ENCODE peak calls at places on chromosomes 2 and 18, in six cellular contexts. One of them, this sample, is unnamed.
A peak's percentile ranks its signal among the peaks of the same experiment; 100 is the strongest.

GRCh38 chr2:16682431-16683130 is 16.9 kb upstream of the CYRIA start:
- DNase-seq in endothelial cell of umbilical vein: no peak
- DNase-seq in suprapubic skin: no peak
- DNase-seq in sigmoid colon: no peak
- DNase-seq in transverse colon: no peak
- DNase-seq in spleen: no peak
- DNase-seq in this sample: no peak

GRCh38 chr18:3914833-3915598 is 465.0 kb downstream of the TGIF1 start:
- DNase-seq in endothelial cell of umbilical vein: no peak
- DNase-seq in suprapubic skin: no peak
- DNase-seq in sigmoid colon: no peak
- DNase-seq in transverse colon: no peak
- DNase-seq in spleen: no peak
- DNase-seq in this sample: no peak

GRCh38 chr2:177675256-177676220 is 283.0 kb downstream of the AGPS start:
- DNase-seq in endothelial cell of umbilical vein: no peak
- DNase-seq in suprapubic skin: no peak
- DNase-seq in sigmoid colon: no peak
- DNase-seq in transverse colon: no peak
- DNase-seq in spleen: no peak
- DNase-seq in this sample: no peak

GRCh38 chr2:233476083-233476410 is 90.5 kb downstream of the USP40 start:
- DNase-seq in endothelial cell of umbilical vein: no peak
- DNase-seq in suprapubic skin: peak; percentile 65
- DNase-seq in sigmoid colon: no peak
- DNase-seq in transverse colon: no peak
- DNase-seq in spleen: no peak
- DNase-seq in this sample: peak; percentile 25

GRCh38 chr18:51660316-51660715 is 462.8 kb upstream of the MEX3C start:
- DNase-seq in endothelial cell of umbilical vein: no peak
- DNase-seq in suprapubic skin: no peak
- DNase-seq in sigmoid colon: no peak
- DNase-seq in transverse colon: no peak
- DNase-seq in spleen: no peak
- DNase-seq in this sample: no peak

GRCh38 chr18:54119524-54120019 is 104.9 kb downstream of the MBD2 start:
- DNase-seq in endothelial cell of umbilical vein: peak; percentile 69
- DNase-seq in suprapubic skin: no peak
- DNase-seq in sigmoid colon: no peak
- DNase-seq in transverse colon: no peak
- DNase-seq in spleen: no peak
- DNase-seq in this sample: no peak

GRCh38 chr2:215489288-215489848 is 53.5 kb upstream of the FN1 start:
- DNase-seq in endothelial cell of umbilical vein: no peak
- DNase-seq in suprapubic skin: no peak
- DNase-seq in sigmoid colon: no peak
- DNase-seq in transverse colon: no peak
- DNase-seq in spleen: no peak
- DNase-seq in this sample: no peak

GRCh38 chr2:217091531-217091930 is 231.7 kb upstream of the TNP1 start:
- DNase-seq in endothelial cell of umbilical vein: no peak
- DNase-seq in suprapubic skin: no peak
- DNase-seq in sigmoid colon: no peak
- DNase-seq in transverse colon: no peak
- DNase-seq in spleen: no peak
- DNase-seq in this sample: no peak

GRCh38 chr2:102063948-102064678 is 72.4 kb downstream of the IL1R2 start:
- DNase-seq in endothelial cell of umbilical vein: peak; percentile 86
- DNase-seq in suprapubic skin: peak; percentile 94
- DNase-seq in sigmoid colon: peak; percentile 98
- DNase-seq in transverse colon: peak; percentile 81
- DNase-seq in spleen: peak; percentile 86
- DNase-seq in this sample: peak; percentile 81

GRCh38 chr18:9449987-9450386 is 25.3 kb upstream of the RALBP1 start:
- DNase-seq in endothelial cell of umbilical vein: no peak
- DNase-seq in suprapubic skin: no peak
- DNase-seq in sigmoid colon: no peak
- DNase-seq in transverse colon: no peak
- DNase-seq in spleen: no peak
- DNase-seq in this sample: no peak

GRCh38 chr18:5159080-5159479 is 38.0 kb downstream of the AKAIN1 start:
- DNase-seq in endothelial cell of umbilical vein: no peak
- DNase-seq in suprapubic skin: no peak
- DNase-seq in sigmoid colon: no peak
- DNase-seq in transverse colon: no peak
- DNase-seq in spleen: no peak
- DNase-seq in this sample: no peak

GRCh38 chr2:128746356-128746755 is 427.7 kb upstream of the HS6ST1 start:
- DNase-seq in endothelial cell of umbilical vein: no peak
- DNase-seq in suprapubic skin: no peak
- DNase-seq in sigmoid colon: no peak
- DNase-seq in transverse colon: no peak
- DNase-seq in spleen: no peak
- DNase-seq in this sample: no peak

GRCh38 chr18:63586431-63586830 is 712 bp upstream of the SERPINB13 start:
- DNase-seq in endothelial cell of umbilical vein: no peak
- DNase-seq in suprapubic skin: no peak
- DNase-seq in sigmoid colon: no peak
- DNase-seq in transverse colon: no peak
- DNase-seq in spleen: no peak
- DNase-seq in this sample: no peak

GRCh38 chr2:171924170-171924942 is 2.1 kb downstream of the HAT1 start:
- DNase-seq in endothelial cell of umbilical vein: no peak
- DNase-seq in suprapubic skin: no peak
- DNase-seq in sigmoid colon: no peak
- DNase-seq in transverse colon: no peak
- DNase-seq in spleen: no peak
- DNase-seq in this sample: no peak

GRCh38 chr2:197675711-197676188 is 363 bp upstream of the RFTN2 start:
- DNase-seq in endothelial cell of umbilical vein: peak; percentile 88
- DNase-seq in suprapubic skin: no peak
- DNase-seq in sigmoid colon: no peak
- DNase-seq in transverse colon: no peak
- DNase-seq in spleen: no peak
- DNase-seq in this sample: no peak

GRCh38 chr2:239706407-239706806 is 305.6 kb upstream of the HDAC4 start:
- DNase-seq in endothelial cell of umbilical vein: no peak
- DNase-seq in suprapubic skin: peak; percentile 55
- DNase-seq in sigmoid colon: no peak
- DNase-seq in transverse colon: no peak
- DNase-seq in spleen: no peak
- DNase-seq in this sample: no peak

GRCh38 chr2:73069041-73069854 is 2.3 kb downstream of the SFXN5 start:
- DNase-seq in endothelial cell of umbilical vein: no peak
- DNase-seq in suprapubic skin: no peak
- DNase-seq in sigmoid colon: no peak
- DNase-seq in transverse colon: no peak
- DNase-seq in spleen: peak; percentile 61
- DNase-seq in this sample: no peak

GRCh38 chr2:73072416-73072815 is 904 bp upstream of the SFXN5 start:
- DNase-seq in endothelial cell of umbilical vein: no peak
- DNase-seq in suprapubic skin: no peak
- DNase-seq in sigmoid colon: no peak
- DNase-seq in transverse colon: no peak
- DNase-seq in spleen: no peak
- DNase-seq in this sample: no peak

GRCh38 chr2:73069855-73070650 is 1.5 kb downstream of the SFXN5 start:
- DNase-seq in endothelial cell of umbilical vein: peak; percentile 48
- DNase-seq in suprapubic skin: no peak
- DNase-seq in sigmoid colon: no peak
- DNase-seq in transverse colon: no peak
- DNase-seq in spleen: peak; percentile 75
- DNase-seq in this sample: no peak

GRCh38 chr2:73070651-73071451 is 661 bp downstream of the SFXN5 start:
- DNase-seq in endothelial cell of umbilical vein: peak; percentile 97
- DNase-seq in suprapubic skin: peak; percentile 99
- DNase-seq in sigmoid colon: peak; percentile 99
- DNase-seq in transverse colon: peak; percentile 99
- DNase-seq in spleen: peak; percentile 98
- DNase-seq in this sample: peak; percentile 99

DNA sequence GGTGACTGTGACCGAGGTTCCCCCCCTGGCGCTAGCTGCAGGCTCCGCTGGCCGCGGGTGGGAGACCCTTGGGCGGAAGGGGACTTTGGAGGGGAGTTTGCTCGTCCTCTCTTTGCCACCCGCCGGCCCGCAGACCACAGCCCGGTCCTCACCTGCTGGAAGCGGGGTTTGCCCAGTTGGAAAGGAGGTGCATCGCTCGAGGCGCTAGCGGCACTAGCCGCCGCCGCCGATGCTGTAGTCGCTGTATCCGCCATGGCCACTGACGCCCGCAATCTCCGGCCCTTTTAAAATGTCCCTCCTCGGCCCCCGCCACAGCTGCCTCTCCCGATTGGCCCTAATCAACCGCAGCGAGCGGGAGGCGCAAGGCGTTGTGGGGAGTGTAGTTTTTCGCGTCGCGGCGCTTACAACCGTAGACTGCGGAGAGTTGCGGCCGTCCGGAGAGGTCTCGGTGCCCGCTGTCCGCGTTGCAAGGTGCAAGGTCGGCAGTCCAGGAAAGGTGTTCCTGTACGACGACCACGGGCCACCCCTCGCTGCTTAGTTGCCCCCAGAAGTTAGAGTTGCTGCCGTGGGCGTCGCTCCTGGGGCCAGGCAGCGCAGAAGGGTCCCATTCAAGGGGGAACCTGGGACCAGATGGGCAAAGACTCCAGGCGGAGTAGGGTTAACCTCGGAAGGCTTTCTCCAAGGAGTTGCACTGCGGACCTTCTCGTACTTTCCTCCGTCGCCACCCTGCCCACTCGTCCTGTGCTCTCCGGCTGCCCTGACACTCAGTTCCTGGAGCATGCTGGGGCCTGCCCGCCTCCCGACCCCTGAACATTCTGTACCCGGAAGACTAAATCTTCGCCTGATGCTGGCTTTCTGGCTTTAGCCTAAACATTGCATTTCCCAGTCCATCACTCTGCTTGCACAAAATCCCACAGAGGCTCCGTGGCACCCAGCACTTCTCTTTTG is at the start of gene SFXN5:
- DNase-seq in endothelial cell of umbilical vein: peak; percentile 94
- DNase-seq in suprapubic skin: peak; percentile 98
- DNase-seq in sigmoid colon: peak; percentile 98
- DNase-seq in transverse colon: peak; percentile 95
- DNase-seq in spleen: peak; percentile 97
- DNase-seq in this sample: peak; percentile 95
- TF ChIP-seq CTCF in endothelial cell of umbilical vein: no peak
- TF ChIP-seq CTCF in suprapubic skin: peak; percentile 24
- TF ChIP-seq CTCF in sigmoid colon: peak; percentile 26
- TF ChIP-seq CTCF in transverse colon: no peak
- TF ChIP-seq CTCF in spleen: no peak
- TF ChIP-seq CTCF in this sample: no peak

GRCh38 chr2:55048925-55049793 is 1.1 kb downstream of the RTN4 start:
- DNase-seq in endothelial cell of umbilical vein: peak; percentile 83
- DNase-seq in suprapubic skin: peak; percentile 93
- DNase-seq in sigmoid colon: peak; percentile 96
- DNase-seq in transverse colon: peak; percentile 92
- DNase-seq in spleen: peak; percentile 93
- DNase-seq in this sample: peak; percentile 86
- TF ChIP-seq POLR2A in endothelial cell of umbilical vein: no peak
- TF ChIP-seq POLR2A in suprapubic skin: no peak
- TF ChIP-seq POLR2A in sigmoid colon: peak; percentile 42
- TF ChIP-seq POLR2A in transverse colon: peak; percentile 63
- TF ChIP-seq POLR2A in spleen: peak; percentile 14
- TF ChIP-seq POLR2A in this sample: no peak

GRCh38 chr2:25543939-25544338 is 129.4 kb downstream of the DTNB start:
- DNase-seq in endothelial cell of umbilical vein: no peak
- DNase-seq in suprapubic skin: no peak
- DNase-seq in sigmoid colon: no peak
- DNase-seq in transverse colon: no peak
- DNase-seq in spleen: no peak
- DNase-seq in this sample: no peak

GRCh38 chr2:25545899-25546298 is 127.5 kb downstream of the DTNB start:
- DNase-seq in endothelial cell of umbilical vein: no peak
- DNase-seq in suprapubic skin: no peak
- DNase-seq in sigmoid colon: no peak
- DNase-seq in transverse colon: no peak
- DNase-seq in spleen: no peak
- DNase-seq in this sample: no peak

GRCh38 chr2:25548587-25548986 is 124.8 kb downstream of the DTNB start:
- DNase-seq in endothelial cell of umbilical vein: no peak
- DNase-seq in suprapubic skin: no peak
- DNase-seq in sigmoid colon: no peak
- DNase-seq in transverse colon: no peak
- DNase-seq in spleen: no peak
- DNase-seq in this sample: no peak

GRCh38 chr2:25544445-25544844 is 128.9 kb downstream of the DTNB start:
- DNase-seq in endothelial cell of umbilical vein: no peak
- DNase-seq in suprapubic skin: no peak
- DNase-seq in sigmoid colon: no peak
- DNase-seq in transverse colon: no peak
- DNase-seq in spleen: no peak
- DNase-seq in this sample: no peak

GRCh38 chr2:25546852-25547251 is 126.5 kb downstream of the DTNB start:
- DNase-seq in endothelial cell of umbilical vein: no peak
- DNase-seq in suprapubic skin: no peak
- DNase-seq in sigmoid colon: no peak
- DNase-seq in transverse colon: no peak
- DNase-seq in spleen: no peak
- DNase-seq in this sample: no peak
- TF ChIP-seq POLR2AphosphoS5 in endothelial cell of umbilical vein: no peak
- TF ChIP-seq POLR2AphosphoS5 in suprapubic skin: no peak
- TF ChIP-seq POLR2AphosphoS5 in sigmoid colon: no peak
- TF ChIP-seq POLR2AphosphoS5 in transverse colon: no peak
- TF ChIP-seq POLR2AphosphoS5 in spleen: no peak
- TF ChIP-seq POLR2AphosphoS5 in this sample: no peak

DNA sequence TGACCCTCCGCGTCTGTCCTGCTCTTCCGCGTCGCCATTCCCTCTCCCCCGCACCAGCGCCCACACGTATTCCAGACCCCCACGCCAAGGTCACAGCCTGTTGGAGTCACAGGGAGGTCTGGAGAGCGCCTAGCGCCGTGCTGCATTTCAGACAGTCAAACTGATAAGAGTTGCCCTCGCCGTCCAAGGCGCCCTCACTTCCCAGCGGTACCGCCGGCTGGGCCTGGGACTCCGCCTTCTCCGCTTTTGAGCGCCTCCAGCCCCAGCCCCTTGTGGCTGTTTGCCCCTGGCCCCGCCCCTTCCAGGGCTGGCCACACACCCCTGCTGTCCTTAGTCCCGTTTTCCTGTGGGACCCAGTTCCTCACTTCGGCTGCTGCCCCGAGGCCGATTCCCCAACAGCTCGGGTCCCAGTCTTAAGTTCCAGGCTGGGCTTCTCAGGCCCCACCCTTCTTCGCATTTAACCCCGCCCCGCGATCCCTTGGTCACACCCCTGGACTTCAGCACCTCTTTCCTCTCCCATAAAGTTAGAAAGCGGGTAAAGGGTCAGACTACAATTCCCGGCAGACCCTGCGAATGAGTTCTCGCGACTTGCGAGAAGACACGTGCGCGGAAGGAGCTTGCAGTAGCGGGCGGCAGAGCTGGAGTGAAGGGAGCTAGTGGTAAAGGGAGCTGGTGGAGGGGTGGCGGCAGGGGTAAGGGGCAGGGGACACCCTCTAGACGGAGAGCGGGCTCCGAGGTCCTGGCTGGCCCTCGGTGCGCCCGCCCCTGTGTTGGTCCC is at the start of gene GMPPA:
- DNase-seq in endothelial cell of umbilical vein: peak; percentile 99
- DNase-seq in suprapubic skin: peak; percentile 97
- DNase-seq in sigmoid colon: peak; percentile 99
- DNase-seq in transverse colon: peak; percentile 98
- DNase-seq in spleen: peak; percentile 98
- DNase-seq in this sample: peak; percentile 97
- TF ChIP-seq CTCF in endothelial cell of umbilical vein: no peak
- TF ChIP-seq CTCF in suprapubic skin: no peak
- TF ChIP-seq CTCF in sigmoid colon: no peak
- TF ChIP-seq CTCF in transverse colon: no peak
- TF ChIP-seq CTCF in spleen: no peak
- TF ChIP-seq CTCF in this sample: no peak

GRCh38 chr2:201233192-201234166 is 26.9 kb upstream of the CASP8 start:
- DNase-seq in endothelial cell of umbilical vein: no peak
- DNase-seq in suprapubic skin: no peak
- DNase-seq in sigmoid colon: peak; percentile 66
- DNase-seq in transverse colon: peak; percentile 92
- DNase-seq in spleen: peak; percentile 93
- DNase-seq in this sample: peak; percentile 87
- TF ChIP-seq POLR2A in endothelial cell of umbilical vein: no peak
- TF ChIP-seq POLR2A in suprapubic skin: no peak
- TF ChIP-seq POLR2A in sigmoid colon: no peak
- TF ChIP-seq POLR2A in transverse colon: peak; percentile 88
- TF ChIP-seq POLR2A in spleen: no peak
- TF ChIP-seq POLR2A in this sample: no peak